ENCODE peak calls at places on chromosome 11, in six cellular contexts. One of them, this sample, is unnamed.

GRCh38 chr11:19232910-19233503 is 7.7 kb downstream of the E2F8 start:
- DNase-seq in stimulated activated naive CD4-positive, alpha-beta T cell: no peak
- DNase-seq in NCI-H748 treated with DMSO at 0.1 percent for 48 hours: no peak
- DNase-seq in spleen: no peak
- DNase-seq in cardiac fibroblast: peak
- DNase-seq in T-helper 9 cell: no peak
- DNase-seq in this sample: no peak

GRCh38 chr11:69744435-69744834 is 30.7 kb downstream of the FGF4 start:
- DNase-seq in stimulated activated naive CD4-positive, alpha-beta T cell: no peak
- DNase-seq in spleen: no peak
- DNase-seq in T-helper 9 cell: no peak
- DNase-seq in cardiac fibroblast: peak
- DNase-seq in NCI-H748 treated with DMSO at 0.1 percent for 48 hours: no peak
- DNase-seq in this sample: no peak

GRCh38 chr11:68682531-68682931 is 1.8 kb upstream of the GAL start:
- DNase-seq in stimulated activated naive CD4-positive, alpha-beta T cell: no peak
- DNase-seq in T-helper 9 cell: no peak
- DNase-seq in NCI-H748 treated with DMSO at 0.1 percent for 48 hours: no peak
- DNase-seq in cardiac fibroblast: no peak
- DNase-seq in spleen: no peak
- DNase-seq in this sample: no peak

GRCh38 chr11:61150656-61151544 is 10.3 kb downstream of the VPS37C start:
- DNase-seq in NCI-H748 treated with DMSO at 0.1 percent for 48 hours: no peak
- DNase-seq in T-helper 9 cell: no peak
- DNase-seq in stimulated activated naive CD4-positive, alpha-beta T cell: no peak
- DNase-seq in cardiac fibroblast: no peak
- DNase-seq in spleen: peak
- DNase-seq in this sample: no peak

GRCh38 chr11:78806214-78807004 is 231.7 kb upstream of the NARS2 start:
- DNase-seq in NCI-H748 treated with DMSO at 0.1 percent for 48 hours: no peak
- DNase-seq in cardiac fibroblast: peak
- DNase-seq in T-helper 9 cell: no peak
- DNase-seq in stimulated activated naive CD4-positive, alpha-beta T cell: no peak
- DNase-seq in spleen: no peak
- DNase-seq in this sample: no peak

GRCh38 chr11:77175869-77176539 is 48.0 kb downstream of the MYO7A start:
- DNase-seq in stimulated activated naive CD4-positive, alpha-beta T cell: no peak
- DNase-seq in NCI-H748 treated with DMSO at 0.1 percent for 48 hours: no peak
- DNase-seq in T-helper 9 cell: no peak
- DNase-seq in spleen: peak
- DNase-seq in cardiac fibroblast: no peak
- DNase-seq in this sample: peak

GRCh38 chr11:65425971-65426838 is 3.6 kb downstream of the NEAT1 start:
- DNase-seq in stimulated activated naive CD4-positive, alpha-beta T cell: no peak
- DNase-seq in cardiac fibroblast: peak
- DNase-seq in T-helper 9 cell: no peak
- DNase-seq in NCI-H748 treated with DMSO at 0.1 percent for 48 hours: no peak
- DNase-seq in spleen: no peak
- DNase-seq in this sample: no peak

GRCh38 chr11:2813141-2813908 is 72.2 kb downstream of the CDKN1C start:
- DNase-seq in NCI-H748 treated with DMSO at 0.1 percent for 48 hours: no peak
- DNase-seq in stimulated activated naive CD4-positive, alpha-beta T cell: no peak
- DNase-seq in cardiac fibroblast: peak
- DNase-seq in spleen: peak
- DNase-seq in T-helper 9 cell: no peak
- DNase-seq in this sample: no peak

This sample was measured in midbrain.